ENCODE peak calls at places on chromosomes 7 and 10, in eight cellular contexts. K is glomerular endothelial cell; C is fibroblast of mammary gland; J is H4; Y is activated T-helper 1 cell treated with anti-CD3 and anti-CD28 coated beads, Interleukin-12 subunit alpha, Interleukin-12 subunit beta, Interleukin-2, Interleukin-4 antibody, amounts not matched to agents 30 ng/mL and 10 ng/mL and 1 ng/mL, durations not matched to agents 14 hours and 24 hours and 36 hours; S is ACHN; V is T-helper 2 cell; O is NCI-H2107. E is an unnamed sample.

GRCh38 chr10:115432188-115432819 is 339.1 kb downstream of the ATRNL1 start:
- DNase-seq in S (peak; percentile 71), J (peak; percentile 31), V (no peak), Y (no peak), K (no peak), O (no peak), C (peak; percentile 7), E (no peak)

GRCh38 chr10:60827791-60828488 is 49.7 kb downstream of the CDK1 start:
- DNase-seq in K (peak; percentile 98), Y (no peak), O (no peak), J (peak; percentile 51), S (no peak), V (no peak), C (peak; percentile 61), E (no peak)

GRCh38 chr10:77504870-77505257 is 132.7 kb downstream of the KCNMA1 start:
- DNase-seq in V (no peak), S (peak; percentile 91), O (no peak), Y (no peak), K (no peak), C (peak; percentile 51), J (peak; percentile 56), E (no peak)

GRCh38 chr10:68471063-68471585 is 649 bp downstream of the DNA2 start:
- DNase-seq in V (no peak), S (peak; percentile 6), J (no peak), Y (no peak), K (no peak), C (no peak), O (no peak), E (no peak)

GRCh38 chr10:44956176-44956575 is 3.4 kb upstream of the RASSF4 start:
- DNase-seq in O (no peak), C (no peak), V (no peak), J (no peak), K (no peak), S (no peak), Y (no peak), E (no peak)

GRCh38 chr7:132580277-132580676 is 4.0 kb upstream of the PLXNA4 start:
- DNase-seq in Y (no peak), C (peak; percentile 10), O (no peak), J (peak; percentile 42), V (no peak), S (peak; percentile 29), K (no peak), E (no peak)

GRCh38 chr7:22647451-22648257 is 79.3 kb upstream of the IL6 start:
- DNase-seq in K (no peak), O (no peak), V (no peak), C (peak; percentile 94), S (peak; percentile 74), Y (no peak), J (peak; percentile 56), E (no peak)

GRCh38 chr10:35613597-35614226 is 8.6 kb downstream of the GJD4 start:
- DNase-seq in K (no peak), V (no peak), J (peak; percentile 6), O (no peak), C (peak; percentile 40), Y (no peak), S (no peak), E (no peak)

GRCh38 chr10:88538038-88538437 is 45.1 kb downstream of the RNLS start:
- DNase-seq in O (no peak), C (peak; percentile 84), K (no peak), V (no peak), S (no peak), Y (no peak), J (peak; percentile 42), E (no peak)

GRCh38 chr10:73095479-73096021 is 1.1 kb downstream of the P4HA1 start:
- DNase-seq in S (peak; percentile 83), C (peak; percentile 80), Y (no peak), K (no peak), O (no peak), J (peak; percentile 53), V (no peak), E (no peak)

GRCh38 chr7:43926193-43927043 is at the start of gene UBE2D4:
- DNase-seq in V (peak; percentile 74), Y (peak; percentile 88), O (peak; percentile 86), C (peak; percentile 58), J (peak; percentile 80), K (no peak), S (peak; percentile 92), E (peak; percentile 54)

GRCh38 chr10:103845983-103846382 is 9.4 kb downstream of the SH3PXD2A start:
- DNase-seq in V (no peak), K (no peak), C (no peak), O (no peak), J (no peak), S (no peak), Y (peak; percentile 41), E (no peak)

GRCh38 chr7:130899638-130900401 is 165.8 kb upstream of the KLF14 start:
- DNase-seq in V (no peak), J (no peak), C (no peak), K (no peak), S (no peak), O (no peak), Y (no peak), E (no peak)

GRCh38 chr7:24366901-24367300 is 82.9 kb downstream of the NPY start:
- DNase-seq in C (no peak), S (no peak), K (no peak), V (no peak), O (no peak), Y (no peak), J (no peak), E (no peak)

GRCh38 chr10:79025113-79025832 is 43.5 kb upstream of the ZMIZ1 start:
- DNase-seq in J (no peak), C (no peak), K (no peak), Y (no peak), S (no peak), V (no peak), O (peak; percentile 7), E (no peak)

GRCh38 chr10:31582365-31583052 is 263.5 kb downstream of the ZEB1 start:
- DNase-seq in Y (no peak), V (no peak), C (no peak), O (no peak), K (no peak), J (peak; percentile 12), S (no peak), E (no peak)

GRCh38 chr10:132967540-132967939 is 25.2 kb upstream of the CFAP46 start:
- DNase-seq in K (no peak), Y (no peak), J (no peak), C (no peak), V (no peak), O (no peak), S (no peak), E (no peak)

GRCh38 chr10:102064868-102065560 is at the start of gene HPS6:
- DNase-seq in Y (peak; percentile 89), K (no peak), C (peak; percentile 82), J (peak; percentile 84), V (peak; percentile 76), O (peak; percentile 54), S (peak; percentile 96), E (peak; percentile 37)

GRCh38 chr10:34789993-34790506 is 25.0 kb downstream of the PARD3 start:
- DNase-seq in C (no peak), S (peak; percentile 80), V (no peak), Y (no peak), K (no peak), O (no peak), J (no peak), E (no peak)

GRCh38 chr10:118621304-118621942 is 26.0 kb upstream of the PRLHR start:
- DNase-seq in C (no peak), K (no peak), Y (no peak), O (no peak), V (no peak), S (no peak), J (no peak), E (no peak)

GRCh38 chr10:87058171-87058570 is 36.5 kb downstream of the GLUD1 start:
- DNase-seq in O (no peak), C (no peak), S (no peak), Y (no peak), K (no peak), J (no peak), V (no peak), E (no peak)

GRCh38 chr10:132712698-132713232 is 73.2 kb downstream of the NKX6-2 start:
- DNase-seq in J (no peak), C (no peak), V (no peak), O (no peak), Y (no peak), K (no peak), S (no peak), E (no peak)

GRCh38 chr10:46995234-46995633 is 84.0 kb downstream of the PTPN20 start:
- DNase-seq in J (no peak), Y (no peak), O (no peak), K (no peak), S (no peak), V (no peak), C (no peak), E (no peak)

GRCh38 chr7:138396251-138397070 is 63.6 kb upstream of the TRIM24 start:
- DNase-seq in O (no peak), K (no peak), C (no peak), S (no peak), V (no peak), J (no peak), Y (no peak), E (no peak)

GRCh38 chr7:107125475-107125874 is 43.3 kb upstream of the HBP1 start:
- DNase-seq in C (no peak), O (peak; percentile 50), S (no peak), V (no peak), J (no peak), Y (no peak), K (no peak), E (peak; percentile 39)

GRCh38 chr7:26293569-26294308 is 2.1 kb downstream of the SNX10 start:
- DNase-seq in J (no peak), O (no peak), V (no peak), K (no peak), Y (peak; percentile 76), S (no peak), C (no peak), E (no peak)

GRCh38 chr10:9158675-9159074 is 1104.2 kb downstream of the GATA3 start:
- DNase-seq in J (no peak), Y (no peak), S (no peak), C (no peak), K (no peak), O (no peak), V (no peak), E (no peak)

GRCh38 chr10:26448706-26449435 is 10.7 kb downstream of the APBB1IP start:
- DNase-seq in K (no peak), V (no peak), J (no peak), O (no peak), S (no peak), C (no peak), Y (peak; percentile 79), E (no peak)

GRCh38 chr7:44156453-44157010 is 15.4 kb upstream of the MYL7 start:
- DNase-seq in O (no peak), K (no peak), Y (no peak), S (no peak), C (no peak), V (no peak), J (no peak), E (no peak)

GRCh38 chr7:50069613-50070012 is 23.4 kb downstream of the ZPBP start:
- DNase-seq in O (no peak), V (no peak), J (peak; percentile 74), Y (no peak), S (peak; percentile 26), C (no peak), K (no peak), E (no peak)

GRCh38 chr10:15775513-15775912 is 55.8 kb upstream of the ITGA8 start:
- DNase-seq in K (no peak), C (peak; percentile 76), J (no peak), O (no peak), S (no peak), V (no peak), Y (no peak), E (no peak)